ENCODE peak calls at places on chromosome 9, in eight cellular contexts. One of them, this sample, is unnamed.

GRCh38 chr9:74120470-74120869 is 376.7 kb upstream of the RORB start:
- DNase-seq in NCI-H2081: no peak
- DNase-seq in activated T-cell treated with anti-CD3 and anti-CD28 coated beads for 4 hours: no peak
- DNase-seq in transverse colon: no peak
- DNase-seq in hepatic stellate cell: no peak
- DNase-seq in stimulated activated CD8-positive, alpha-beta memory T cell treated with anti-CD3 and anti-CD28 coated beads, Interleukin-15, amount 100 ng/mL, for 24 hours: no peak
- DNase-seq in endothelial cell: no peak
- DNase-seq in sigmoid colon: no peak
- DNase-seq in this sample: no peak

GRCh38 chr9:70484232-70485130 is 70.0 kb upstream of the KLF9 start:
- DNase-seq in endothelial cell: peak
- DNase-seq in transverse colon: peak
- DNase-seq in hepatic stellate cell: peak
- DNase-seq in NCI-H2081: peak
- DNase-seq in activated T-cell treated with anti-CD3 and anti-CD28 coated beads for 4 hours: no peak
- DNase-seq in stimulated activated CD8-positive, alpha-beta memory T cell treated with anti-CD3 and anti-CD28 coated beads, Interleukin-15, amount 100 ng/mL, for 24 hours: no peak
- DNase-seq in sigmoid colon: peak
- DNase-seq in this sample: no peak

GRCh38 chr9:23219471-23219870 is 606.6 kb downstream of the ELAVL2 start:
- DNase-seq in endothelial cell: no peak
- DNase-seq in stimulated activated CD8-positive, alpha-beta memory T cell treated with anti-CD3 and anti-CD28 coated beads, Interleukin-15, amount 100 ng/mL, for 24 hours: no peak
- DNase-seq in transverse colon: no peak
- DNase-seq in sigmoid colon: peak
- DNase-seq in hepatic stellate cell: no peak
- DNase-seq in activated T-cell treated with anti-CD3 and anti-CD28 coated beads for 4 hours: no peak
- DNase-seq in NCI-H2081: no peak
- DNase-seq in this sample: no peak

GRCh38 chr9:74570879-74571512 is 73.9 kb downstream of the RORB start:
- DNase-seq in activated T-cell treated with anti-CD3 and anti-CD28 coated beads for 4 hours: no peak
- DNase-seq in transverse colon: no peak
- DNase-seq in stimulated activated CD8-positive, alpha-beta memory T cell treated with anti-CD3 and anti-CD28 coated beads, Interleukin-15, amount 100 ng/mL, for 24 hours: no peak
- DNase-seq in sigmoid colon: no peak
- DNase-seq in hepatic stellate cell: no peak
- DNase-seq in endothelial cell: peak
- DNase-seq in NCI-H2081: no peak
- DNase-seq in this sample: no peak

GRCh38 chr9:130779153-130779855 is 55.8 kb upstream of the ABL1 start:
- DNase-seq in stimulated activated CD8-positive, alpha-beta memory T cell treated with anti-CD3 and anti-CD28 coated beads, Interleukin-15, amount 100 ng/mL, for 24 hours: no peak
- DNase-seq in transverse colon: no peak
- DNase-seq in hepatic stellate cell: peak
- DNase-seq in NCI-H2081: no peak
- DNase-seq in endothelial cell: no peak
- DNase-seq in sigmoid colon: peak
- DNase-seq in activated T-cell treated with anti-CD3 and anti-CD28 coated beads for 4 hours: no peak
- DNase-seq in this sample: no peak

GRCh38 chr9:130423272-130423671 is 21.5 kb upstream of the ASS1 start:
- DNase-seq in NCI-H2081: no peak
- DNase-seq in hepatic stellate cell: no peak
- DNase-seq in transverse colon: no peak
- DNase-seq in sigmoid colon: peak
- DNase-seq in stimulated activated CD8-positive, alpha-beta memory T cell treated with anti-CD3 and anti-CD28 coated beads, Interleukin-15, amount 100 ng/mL, for 24 hours: no peak
- DNase-seq in endothelial cell: no peak
- DNase-seq in activated T-cell treated with anti-CD3 and anti-CD28 coated beads for 4 hours: no peak
- DNase-seq in this sample: no peak

GRCh38 chr9:137313326-137313920 is 11.4 kb upstream of the NRARP start:
- DNase-seq in NCI-H2081: no peak
- DNase-seq in stimulated activated CD8-positive, alpha-beta memory T cell treated with anti-CD3 and anti-CD28 coated beads, Interleukin-15, amount 100 ng/mL, for 24 hours: no peak
- DNase-seq in endothelial cell: peak
- DNase-seq in activated T-cell treated with anti-CD3 and anti-CD28 coated beads for 4 hours: no peak
- DNase-seq in transverse colon: no peak
- DNase-seq in hepatic stellate cell: peak
- DNase-seq in sigmoid colon: peak
- DNase-seq in this sample: no peak

GRCh38 chr9:92098638-92099037 is 16.6 kb downstream of the SPTLC1 start:
- DNase-seq in sigmoid colon: no peak
- DNase-seq in NCI-H2081: no peak
- DNase-seq in stimulated activated CD8-positive, alpha-beta memory T cell treated with anti-CD3 and anti-CD28 coated beads, Interleukin-15, amount 100 ng/mL, for 24 hours: no peak
- DNase-seq in hepatic stellate cell: no peak
- DNase-seq in endothelial cell: no peak
- DNase-seq in transverse colon: no peak
- DNase-seq in activated T-cell treated with anti-CD3 and anti-CD28 coated beads for 4 hours: no peak
- DNase-seq in this sample: no peak

GRCh38 chr9:33125441-33125840 is 41.7 kb downstream of the B4GALT1 start:
- DNase-seq in NCI-H2081: no peak
- DNase-seq in stimulated activated CD8-positive, alpha-beta memory T cell treated with anti-CD3 and anti-CD28 coated beads, Interleukin-15, amount 100 ng/mL, for 24 hours: no peak
- DNase-seq in activated T-cell treated with anti-CD3 and anti-CD28 coated beads for 4 hours: no peak
- DNase-seq in hepatic stellate cell: no peak
- DNase-seq in sigmoid colon: peak
- DNase-seq in transverse colon: no peak
- DNase-seq in endothelial cell: no peak
- DNase-seq in this sample: no peak

GRCh38 chr9:133758228-133758627 is 20.1 kb upstream of the SARDH start:
- DNase-seq in sigmoid colon: peak
- DNase-seq in transverse colon: no peak
- DNase-seq in endothelial cell: no peak
- DNase-seq in stimulated activated CD8-positive, alpha-beta memory T cell treated with anti-CD3 and anti-CD28 coated beads, Interleukin-15, amount 100 ng/mL, for 24 hours: no peak
- DNase-seq in activated T-cell treated with anti-CD3 and anti-CD28 coated beads for 4 hours: no peak
- DNase-seq in hepatic stellate cell: no peak
- DNase-seq in NCI-H2081: no peak
- DNase-seq in this sample: no peak

GRCh38 chr9:82599550-82599949 is 463.4 kb downstream of the RASEF start:
- DNase-seq in hepatic stellate cell: no peak
- DNase-seq in sigmoid colon: no peak
- DNase-seq in NCI-H2081: no peak
- DNase-seq in activated T-cell treated with anti-CD3 and anti-CD28 coated beads for 4 hours: no peak
- DNase-seq in stimulated activated CD8-positive, alpha-beta memory T cell treated with anti-CD3 and anti-CD28 coated beads, Interleukin-15, amount 100 ng/mL, for 24 hours: no peak
- DNase-seq in endothelial cell: no peak
- DNase-seq in transverse colon: no peak
- DNase-seq in this sample: no peak

GRCh38 chr9:100848731-100849130 is 179.8 kb upstream of the PLPPR1 start:
- DNase-seq in hepatic stellate cell: no peak
- DNase-seq in stimulated activated CD8-positive, alpha-beta memory T cell treated with anti-CD3 and anti-CD28 coated beads, Interleukin-15, amount 100 ng/mL, for 24 hours: no peak
- DNase-seq in transverse colon: no peak
- DNase-seq in activated T-cell treated with anti-CD3 and anti-CD28 coated beads for 4 hours: no peak
- DNase-seq in endothelial cell: no peak
- DNase-seq in sigmoid colon: no peak
- DNase-seq in NCI-H2081: no peak
- DNase-seq in this sample: no peak

GRCh38 chr9:134626576-134627416 is 14.8 kb upstream of the COL5A1 start:
- DNase-seq in transverse colon: no peak
- DNase-seq in hepatic stellate cell: no peak
- DNase-seq in endothelial cell: no peak
- DNase-seq in activated T-cell treated with anti-CD3 and anti-CD28 coated beads for 4 hours: no peak
- DNase-seq in stimulated activated CD8-positive, alpha-beta memory T cell treated with anti-CD3 and anti-CD28 coated beads, Interleukin-15, amount 100 ng/mL, for 24 hours: no peak
- DNase-seq in sigmoid colon: peak
- DNase-seq in NCI-H2081: no peak
- DNase-seq in this sample: no peak

GRCh38 chr9:90097237-90097636 is 492.4 kb downstream of the GADD45G start:
- DNase-seq in activated T-cell treated with anti-CD3 and anti-CD28 coated beads for 4 hours: no peak
- DNase-seq in stimulated activated CD8-positive, alpha-beta memory T cell treated with anti-CD3 and anti-CD28 coated beads, Interleukin-15, amount 100 ng/mL, for 24 hours: no peak
- DNase-seq in transverse colon: no peak
- DNase-seq in endothelial cell: no peak
- DNase-seq in hepatic stellate cell: no peak
- DNase-seq in sigmoid colon: no peak
- DNase-seq in NCI-H2081: no peak
- DNase-seq in this sample: no peak

GRCh38 chr9:72898360-72898759 is 54.5 kb downstream of the ALDH1A1 start:
- DNase-seq in NCI-H2081: no peak
- DNase-seq in stimulated activated CD8-positive, alpha-beta memory T cell treated with anti-CD3 and anti-CD28 coated beads, Interleukin-15, amount 100 ng/mL, for 24 hours: no peak
- DNase-seq in sigmoid colon: no peak
- DNase-seq in endothelial cell: no peak
- DNase-seq in activated T-cell treated with anti-CD3 and anti-CD28 coated beads for 4 hours: no peak
- DNase-seq in hepatic stellate cell: no peak
- DNase-seq in transverse colon: no peak
- DNase-seq in this sample: no peak

GRCh38 chr9:75644649-75645048 is 245.8 kb upstream of the PCSK5 start:
- DNase-seq in activated T-cell treated with anti-CD3 and anti-CD28 coated beads for 4 hours: no peak
- DNase-seq in stimulated activated CD8-positive, alpha-beta memory T cell treated with anti-CD3 and anti-CD28 coated beads, Interleukin-15, amount 100 ng/mL, for 24 hours: no peak
- DNase-seq in endothelial cell: no peak
- DNase-seq in transverse colon: no peak
- DNase-seq in sigmoid colon: no peak
- DNase-seq in NCI-H2081: no peak
- DNase-seq in hepatic stellate cell: no peak
- DNase-seq in this sample: no peak

GRCh38 chr9:95506438-95506691 is 10.4 kb downstream of the PTCH1 start:
- DNase-seq in NCI-H2081: peak
- DNase-seq in sigmoid colon: no peak
- DNase-seq in transverse colon: peak
- DNase-seq in hepatic stellate cell: no peak
- DNase-seq in endothelial cell: peak
- DNase-seq in stimulated activated CD8-positive, alpha-beta memory T cell treated with anti-CD3 and anti-CD28 coated beads, Interleukin-15, amount 100 ng/mL, for 24 hours: no peak
- DNase-seq in activated T-cell treated with anti-CD3 and anti-CD28 coated beads for 4 hours: no peak
- DNase-seq in this sample: no peak

GRCh38 chr9:125990793-125991220 is 243.6 kb downstream of the PBX3 start:
- DNase-seq in endothelial cell: no peak
- DNase-seq in hepatic stellate cell: no peak
- DNase-seq in stimulated activated CD8-positive, alpha-beta memory T cell treated with anti-CD3 and anti-CD28 coated beads, Interleukin-15, amount 100 ng/mL, for 24 hours: no peak
- DNase-seq in sigmoid colon: peak
- DNase-seq in transverse colon: no peak
- DNase-seq in NCI-H2081: no peak
- DNase-seq in activated T-cell treated with anti-CD3 and anti-CD28 coated beads for 4 hours: no peak
- DNase-seq in this sample: no peak

GRCh38 chr9:134661791-134662142 is 20.2 kb downstream of the COL5A1 start:
- DNase-seq in stimulated activated CD8-positive, alpha-beta memory T cell treated with anti-CD3 and anti-CD28 coated beads, Interleukin-15, amount 100 ng/mL, for 24 hours: no peak
- DNase-seq in NCI-H2081: no peak
- DNase-seq in activated T-cell treated with anti-CD3 and anti-CD28 coated beads for 4 hours: no peak
- DNase-seq in transverse colon: peak
- DNase-seq in hepatic stellate cell: peak
- DNase-seq in sigmoid colon: peak
- DNase-seq in endothelial cell: no peak
- DNase-seq in this sample: no peak

GRCh38 chr9:86751207-86751606 is 196.1 kb downstream of the GAS1 start:
- DNase-seq in endothelial cell: no peak
- DNase-seq in transverse colon: no peak
- DNase-seq in hepatic stellate cell: no peak
- DNase-seq in stimulated activated CD8-positive, alpha-beta memory T cell treated with anti-CD3 and anti-CD28 coated beads, Interleukin-15, amount 100 ng/mL, for 24 hours: no peak
- DNase-seq in sigmoid colon: no peak
- DNase-seq in NCI-H2081: no peak
- DNase-seq in activated T-cell treated with anti-CD3 and anti-CD28 coated beads for 4 hours: no peak
- DNase-seq in this sample: no peak

GRCh38 chr9:69599232-69599971 is 72.8 kb downstream of the APBA1 start:
- DNase-seq in activated T-cell treated with anti-CD3 and anti-CD28 coated beads for 4 hours: no peak
- DNase-seq in NCI-H2081: no peak
- DNase-seq in hepatic stellate cell: no peak
- DNase-seq in stimulated activated CD8-positive, alpha-beta memory T cell treated with anti-CD3 and anti-CD28 coated beads, Interleukin-15, amount 100 ng/mL, for 24 hours: no peak
- DNase-seq in endothelial cell: no peak
- DNase-seq in sigmoid colon: no peak
- DNase-seq in transverse colon: no peak
- DNase-seq in this sample: no peak

GRCh38 chr9:75962186-75963036 is 71.9 kb downstream of the PCSK5 start:
- DNase-seq in hepatic stellate cell: no peak
- DNase-seq in activated T-cell treated with anti-CD3 and anti-CD28 coated beads for 4 hours: no peak
- DNase-seq in transverse colon: no peak
- DNase-seq in stimulated activated CD8-positive, alpha-beta memory T cell treated with anti-CD3 and anti-CD28 coated beads, Interleukin-15, amount 100 ng/mL, for 24 hours: no peak
- DNase-seq in NCI-H2081: peak
- DNase-seq in sigmoid colon: no peak
- DNase-seq in endothelial cell: no peak
- DNase-seq in this sample: no peak

GRCh38 chr9:87338075-87338989 is 159.3 kb upstream of the DAPK1 start:
- DNase-seq in activated T-cell treated with anti-CD3 and anti-CD28 coated beads for 4 hours: no peak
- DNase-seq in sigmoid colon: no peak
- DNase-seq in hepatic stellate cell: no peak
- DNase-seq in endothelial cell: no peak
- DNase-seq in transverse colon: no peak
- DNase-seq in NCI-H2081: no peak
- DNase-seq in stimulated activated CD8-positive, alpha-beta memory T cell treated with anti-CD3 and anti-CD28 coated beads, Interleukin-15, amount 100 ng/mL, for 24 hours: no peak
- DNase-seq in this sample: no peak

GRCh38 chr9:16294371-16294770 is 576.1 kb downstream of the BNC2 start:
- DNase-seq in transverse colon: no peak
- DNase-seq in activated T-cell treated with anti-CD3 and anti-CD28 coated beads for 4 hours: no peak
- DNase-seq in endothelial cell: no peak
- DNase-seq in stimulated activated CD8-positive, alpha-beta memory T cell treated with anti-CD3 and anti-CD28 coated beads, Interleukin-15, amount 100 ng/mL, for 24 hours: no peak
- DNase-seq in NCI-H2081: no peak
- DNase-seq in sigmoid colon: no peak
- DNase-seq in hepatic stellate cell: no peak
- DNase-seq in this sample: no peak

GRCh38 chr9:127505396-127506116 is 54.2 kb downstream of the LRSAM1 start:
- DNase-seq in endothelial cell: peak
- DNase-seq in activated T-cell treated with anti-CD3 and anti-CD28 coated beads for 4 hours: no peak
- DNase-seq in hepatic stellate cell: peak
- DNase-seq in transverse colon: no peak
- DNase-seq in sigmoid colon: no peak
- DNase-seq in NCI-H2081: peak
- DNase-seq in stimulated activated CD8-positive, alpha-beta memory T cell treated with anti-CD3 and anti-CD28 coated beads, Interleukin-15, amount 100 ng/mL, for 24 hours: no peak
- DNase-seq in this sample: no peak

GRCh38 chr9:6576930-6577329 is 68.6 kb downstream of the GLDC start:
- DNase-seq in NCI-H2081: no peak
- DNase-seq in transverse colon: no peak
- DNase-seq in stimulated activated CD8-positive, alpha-beta memory T cell treated with anti-CD3 and anti-CD28 coated beads, Interleukin-15, amount 100 ng/mL, for 24 hours: no peak
- DNase-seq in endothelial cell: no peak
- DNase-seq in sigmoid colon: no peak
- DNase-seq in activated T-cell treated with anti-CD3 and anti-CD28 coated beads for 4 hours: no peak
- DNase-seq in hepatic stellate cell: no peak
- DNase-seq in this sample: peak

GRCh38 chr9:87525546-87526303 is 28.1 kb downstream of the DAPK1 start:
- DNase-seq in hepatic stellate cell: no peak
- DNase-seq in stimulated activated CD8-positive, alpha-beta memory T cell treated with anti-CD3 and anti-CD28 coated beads, Interleukin-15, amount 100 ng/mL, for 24 hours: no peak
- DNase-seq in transverse colon: no peak
- DNase-seq in NCI-H2081: no peak
- DNase-seq in sigmoid colon: no peak
- DNase-seq in endothelial cell: no peak
- DNase-seq in activated T-cell treated with anti-CD3 and anti-CD28 coated beads for 4 hours: no peak
- DNase-seq in this sample: no peak

GRCh38 chr9:20831028-20831427 is 147.0 kb downstream of the FOCAD start:
- DNase-seq in NCI-H2081: no peak
- DNase-seq in transverse colon: no peak
- DNase-seq in endothelial cell: no peak
- DNase-seq in hepatic stellate cell: no peak
- DNase-seq in sigmoid colon: no peak
- DNase-seq in activated T-cell treated with anti-CD3 and anti-CD28 coated beads for 4 hours: no peak
- DNase-seq in stimulated activated CD8-positive, alpha-beta memory T cell treated with anti-CD3 and anti-CD28 coated beads, Interleukin-15, amount 100 ng/mL, for 24 hours: no peak
- DNase-seq in this sample: no peak

GRCh38 chr9:94817291-94818195 is 91.0 kb downstream of the AOPEP start:
- DNase-seq in activated T-cell treated with anti-CD3 and anti-CD28 coated beads for 4 hours: no peak
- DNase-seq in transverse colon: no peak
- DNase-seq in sigmoid colon: no peak
- DNase-seq in endothelial cell: no peak
- DNase-seq in hepatic stellate cell: no peak
- DNase-seq in stimulated activated CD8-positive, alpha-beta memory T cell treated with anti-CD3 and anti-CD28 coated beads, Interleukin-15, amount 100 ng/mL, for 24 hours: no peak
- DNase-seq in NCI-H2081: no peak
- DNase-seq in this sample: no peak

GRCh38 chr9:34501889-34502425 is 20.8 kb downstream of the ENHO start:
- DNase-seq in hepatic stellate cell: peak
- DNase-seq in sigmoid colon: peak
- DNase-seq in stimulated activated CD8-positive, alpha-beta memory T cell treated with anti-CD3 and anti-CD28 coated beads, Interleukin-15, amount 100 ng/mL, for 24 hours: no peak
- DNase-seq in endothelial cell: no peak
- DNase-seq in NCI-H2081: no peak
- DNase-seq in activated T-cell treated with anti-CD3 and anti-CD28 coated beads for 4 hours: no peak
- DNase-seq in transverse colon: peak
- DNase-seq in this sample: peak

GRCh38 chr9:107340920-107341632 is 58.0 kb downstream of the RAD23B start:
- DNase-seq in stimulated activated CD8-positive, alpha-beta memory T cell treated with anti-CD3 and anti-CD28 coated beads, Interleukin-15, amount 100 ng/mL, for 24 hours: peak
- DNase-seq in activated T-cell treated with anti-CD3 and anti-CD28 coated beads for 4 hours: peak
- DNase-seq in sigmoid colon: peak
- DNase-seq in transverse colon: peak
- DNase-seq in endothelial cell: peak
- DNase-seq in NCI-H2081: peak
- DNase-seq in hepatic stellate cell: peak
- DNase-seq in this sample: no peak

GRCh38 chr9:134434896-134435506 is 108.7 kb downstream of the RXRA start:
- DNase-seq in sigmoid colon: peak
- DNase-seq in activated T-cell treated with anti-CD3 and anti-CD28 coated beads for 4 hours: no peak
- DNase-seq in hepatic stellate cell: peak
- DNase-seq in endothelial cell: no peak
- DNase-seq in stimulated activated CD8-positive, alpha-beta memory T cell treated with anti-CD3 and anti-CD28 coated beads, Interleukin-15, amount 100 ng/mL, for 24 hours: no peak
- DNase-seq in NCI-H2081: peak
- DNase-seq in transverse colon: peak
- DNase-seq in this sample: peak

GRCh38 chr9:89440548-89440947 is 57.4 kb downstream of the SEMA4D start:
- DNase-seq in stimulated activated CD8-positive, alpha-beta memory T cell treated with anti-CD3 and anti-CD28 coated beads, Interleukin-15, amount 100 ng/mL, for 24 hours: no peak
- DNase-seq in endothelial cell: no peak
- DNase-seq in transverse colon: peak
- DNase-seq in NCI-H2081: no peak
- DNase-seq in hepatic stellate cell: no peak
- DNase-seq in activated T-cell treated with anti-CD3 and anti-CD28 coated beads for 4 hours: no peak
- DNase-seq in sigmoid colon: no peak
- DNase-seq in this sample: no peak

GRCh38 chr9:68844196-68844595 is 139.2 kb downstream of the PIP5K1B start:
- DNase-seq in activated T-cell treated with anti-CD3 and anti-CD28 coated beads for 4 hours: no peak
- DNase-seq in hepatic stellate cell: no peak
- DNase-seq in NCI-H2081: no peak
- DNase-seq in sigmoid colon: no peak
- DNase-seq in transverse colon: no peak
- DNase-seq in stimulated activated CD8-positive, alpha-beta memory T cell treated with anti-CD3 and anti-CD28 coated beads, Interleukin-15, amount 100 ng/mL, for 24 hours: no peak
- DNase-seq in endothelial cell: no peak
- DNase-seq in this sample: peak

This sample was measured in C1 segment of cervical spinal cord.